ENCODE peak calls at places on chromosomes 13 and 19, in four cellular contexts. F, E, U and O are unnamed samples.
A peak's percentile ranks its signal among the peaks of the same experiment; 100 is the strongest.

GRCh38 chr19:17005000-17005399 is 21.6 kb downstream of the CPAMD8 start:
- DNase-seq in F (no peak), E (no peak), U (no peak), O (no peak)

GRCh38 chr13:45138282-45138681 is 18.0 kb downstream of the GTF2F2 start:
- DNase-seq in F (no peak), E (no peak), U (no peak), O (no peak)

GRCh38 chr19:3697094-3697493 is 3.2 kb downstream of the PIP5K1C start:
- DNase-seq in F (no peak), E (no peak), U (no peak), O (no peak)

GRCh38 chr13:60583196-60583908 is 186.3 kb downstream of the TDRD3 start:
- DNase-seq in F (no peak), E (no peak), U (peak; percentile 16), O (peak; percentile 95)

GRCh38 chr13:94020833-94021232 is 458.6 kb downstream of the DCT start:
- DNase-seq in F (no peak), E (no peak), U (peak; percentile 76), O (no peak)

GRCh38 chr19:15468675-15469512 is 4.5 kb upstream of the RASAL3 start:
- DNase-seq in F (no peak), E (no peak), U (no peak), O (no peak)

GRCh38 chr13:21894091-21894490 is 223.2 kb downstream of the FGF9 start:
- DNase-seq in F (peak; percentile 81), E (no peak), U (no peak), O (no peak)

GRCh38 chr19:35216026-35216832 is 12.3 kb downstream of the FAM187B start:
- DNase-seq in F (no peak), E (no peak), U (no peak), O (no peak)

GRCh38 chr13:87274209-87274819 is 396.9 kb upstream of the SLITRK5 start:
- DNase-seq in F (peak; percentile 45), E (no peak), U (peak; percentile 47), O (peak; percentile 22)

GRCh38 chr13:38348890-38349289 is 761 bp upstream of the UFM1 start:
- DNase-seq in F (peak; percentile 61), E (no peak), U (peak; percentile 40), O (no peak)

GRCh38 chr19:17796013-17796837 is 1.3 kb downstream of the B3GNT3 start:
- DNase-seq in F (peak; percentile 97), E (no peak), U (no peak), O (no peak)

GRCh38 chr13:66264976-66265375 is 965.2 kb downstream of the PCDH9 start:
- DNase-seq in F (no peak), E (no peak), U (peak; percentile 1), O (no peak)

GRCh38 chr19:8678244-8678807 is 20.3 kb downstream of the ACTL9 start:
- DNase-seq in F (no peak), E (no peak), U (no peak), O (no peak)

GRCh38 chr13:74288361-74288911 is 154.2 kb upstream of the KLF12 start:
- DNase-seq in F (peak; percentile 42), E (no peak), U (no peak), O (no peak)

GRCh38 chr19:18290250-18291018 is 9.0 kb upstream of the JUND start:
- DNase-seq in F (peak; percentile 58), E (no peak), U (peak; percentile 52), O (no peak)

GRCh38 chr19:45771331-45771933 is 2.4 kb upstream of the SIX5 start:
- DNase-seq in F (no peak), E (no peak), U (no peak), O (no peak)
- H3K4me3 ChIP-seq in F (peak overlapping the region; percentile 45), E (no peak overlapping the region), U (no peak overlapping the region), O (peak overlapping the region; percentile 78)

DNA sequence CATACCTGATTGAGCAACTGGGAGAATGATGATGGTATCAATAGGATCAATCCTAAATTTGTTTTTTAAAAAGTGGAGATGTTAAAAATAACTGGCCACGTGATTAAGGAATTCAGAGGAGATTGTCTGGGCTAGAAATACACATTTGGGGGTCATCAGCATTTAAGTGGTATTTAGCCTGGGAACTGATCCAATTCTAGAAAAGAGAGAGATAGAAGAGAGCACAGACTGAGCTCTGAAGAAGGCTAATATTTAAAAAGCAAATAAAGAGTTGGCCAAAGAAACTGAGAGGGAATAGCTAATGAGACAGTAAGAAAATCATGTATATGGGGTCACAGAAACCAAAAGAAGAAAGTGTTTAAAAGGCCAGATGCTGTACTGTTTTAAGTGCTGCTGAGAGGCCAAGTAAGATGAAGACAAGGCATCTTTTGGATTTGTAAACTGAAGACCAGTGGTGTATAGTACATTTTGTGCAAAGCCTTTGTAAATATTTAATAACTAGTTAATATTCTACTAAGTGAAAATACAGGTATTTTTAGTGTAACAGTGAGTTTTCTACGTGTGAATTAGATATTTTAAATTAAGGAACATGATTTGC is 40.2 kb downstream of the UBL3 start:
- DNase-seq in F (no peak), E (no peak), U (peak; percentile 28), O (no peak)
- H3K4me3 ChIP-seq in F (no peak overlapping the region), E (no peak overlapping the region), U (no peak overlapping the region), O (no peak overlapping the region)

GRCh38 chr19:13840751-13841338 is 36.1 kb upstream of the NANOS3 start:
- DNase-seq in F (no peak), E (no peak), U (no peak), O (no peak)
- H3K4me3 ChIP-seq in F (peak overlapping the region; percentile 79), E (peak overlapping the region; percentile 75), U (peak overlapping the region; percentile 95), O (peak overlapping the region; percentile 80)

GRCh38 chr13:33219926-33220325 is 65.6 kb downstream of the STARD13 start:
- DNase-seq in F (no peak), E (no peak), U (no peak), O (no peak)

GRCh38 chr13:33224686-33225085 is 60.9 kb downstream of the STARD13 start:
- DNase-seq in F (no peak), E (no peak), U (peak; percentile 60), O (no peak)

GRCh38 chr13:33228645-33229445 is 56.7 kb downstream of the STARD13 start:
- DNase-seq in F (peak; percentile 59), E (peak; percentile 38), U (peak; percentile 83), O (no peak)

GRCh38 chr13:33227927-33228644 is 57.5 kb downstream of the STARD13 start:
- DNase-seq in F (no peak), E (no peak), U (no peak), O (no peak)

DNA sequence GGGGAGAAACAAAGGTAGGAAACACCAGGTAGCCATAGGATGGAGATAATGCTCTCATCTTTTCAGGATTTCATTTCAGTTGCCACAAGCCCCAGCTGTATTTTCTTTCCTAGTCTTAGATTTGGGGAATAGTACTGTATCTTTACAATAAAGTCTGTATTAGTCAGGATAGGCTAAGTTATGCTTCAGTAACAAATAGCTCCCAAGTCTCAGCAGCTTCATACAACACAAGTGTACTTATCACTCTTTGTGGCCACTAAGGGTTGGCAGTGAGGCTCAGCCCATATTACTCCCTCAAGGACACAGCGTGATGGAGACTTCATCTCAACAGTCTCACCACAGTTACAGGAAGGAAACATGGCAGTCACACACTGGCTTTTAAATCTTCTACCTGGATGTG is 61.4 kb downstream of the STARD13 start:
- DNase-seq in F (no peak), E (no peak), U (no peak), O (no peak)
- H3K4me3 ChIP-seq in F (no peak overlapping the region), E (no peak overlapping the region), U (no peak overlapping the region), O (no peak overlapping the region)